ENCODE peak calls at places on chromosomes 2 and 18, in nine cellular contexts. U is HL-60; A is K562; R is AG04450; N is RPMI7951; P is AG20443; K is CD8-positive, alpha-beta memory T cell; H is lower lobe of right lung; I is CD4-positive, CD25-positive, alpha-beta regulatory T cell. M is an unnamed sample.

GRCh38 chr2:189218236-189218635 is 38.7 kb upstream of the COL5A2 start:
- DNase-seq in A (no peak), K (no peak), U (no peak), P (no peak), R (no peak), N (no peak), H (no peak), I (no peak), M (no peak)

GRCh38 chr2:26458365-26459042 is 19.4 kb downstream of the OTOF start:
- DNase-seq in R (no peak), K (no peak), I (no peak), A (no peak), U (no peak), H (no peak), N (no peak), P (no peak), M (no peak)

GRCh38 chr2:216829533-216829932 is 30.3 kb downstream of the TNP1 start:
- DNase-seq in N (peak; percentile 33), A (no peak), R (no peak), I (no peak), H (peak; percentile 53), U (no peak), K (no peak), P (peak; percentile 72), M (no peak)

GRCh38 chr2:188412190-188412589 is 120.5 kb downstream of the GULP1 start:
- DNase-seq in H (no peak), R (no peak), P (no peak), A (no peak), U (no peak), N (no peak), I (no peak), K (no peak), M (no peak)

GRCh38 chr2:65057391-65058052 is 1.3 kb downstream of the CEP68 start:
- DNase-seq in R (no peak), P (no peak), U (peak; percentile 75), I (peak; percentile 86), A (peak; percentile 33), H (no peak), K (peak; percentile 78), N (peak; percentile 62), M (peak; percentile 32)

GRCh38 chr2:8605350-8606065 is 76.3 kb upstream of the ID2 start:
- DNase-seq in N (no peak), I (no peak), A (no peak), U (no peak), H (peak; percentile 14), K (no peak), R (no peak), P (no peak), M (no peak)

GRCh38 chr2:37656512-37657423 is 14.7 kb downstream of the CDC42EP3 start:
- DNase-seq in H (no peak), P (no peak), K (no peak), N (peak; percentile 56), A (no peak), I (no peak), R (no peak), U (no peak), M (no peak)

GRCh38 chr18:26405190-26405781 is 143.1 kb downstream of the KCTD1 start:
- DNase-seq in I (no peak), K (no peak), U (no peak), N (peak; percentile 22), P (peak; percentile 81), H (no peak), A (no peak), R (no peak), M (no peak)

GRCh38 chr2:143435112-143435511 is 305.9 kb downstream of the ARHGAP15 start:
- DNase-seq in H (no peak), U (no peak), K (no peak), N (no peak), I (no peak), A (no peak), R (no peak), P (no peak), M (no peak)